ENCODE peak calls at places on chromosomes 3 and 15, in four cellular contexts. N is A549, R is breast epithelium, T is upper lobe of left lung. I is an unnamed sample.
A peak's percentile ranks its signal among the peaks of the same experiment; 100 is the strongest.

GRCh38 chr3:53650424-53650823 is 156.0 kb downstream of the CACNA1D start:
- DNase-seq in N (no peak), R (no peak), T (no peak), I (no peak)

GRCh38 chr3:171095063-171095462 is 68.5 kb upstream of the SLC2A2 start:
- DNase-seq in N (no peak), R (no peak), T (no peak), I (no peak)

GRCh38 chr3:58471025-58471887 is 20.6 kb upstream of the KCTD6 start:
- DNase-seq in N (peak; percentile 96), R (no peak), T (peak; percentile 73), I (no peak)

GRCh38 chr3:30124435-30125390 is 481.7 kb upstream of the TGFBR2 start:
- DNase-seq in N (no peak), R (no peak), T (peak; percentile 70), I (no peak)

GRCh38 chr3:150771600-150771999 is 8.6 kb upstream of the SIAH2 start:
- DNase-seq in N (no peak), R (no peak), T (no peak), I (no peak)

GRCh38 chr15:63185206-63185605 is 4.2 kb upstream of the RAB8B start:
- DNase-seq in N (no peak), R (no peak), T (no peak), I (no peak)

GRCh38 chr3:107598926-107599754 is 76.4 kb downstream of the BBX start:
- DNase-seq in N (peak; percentile 54), R (no peak), T (peak; percentile 53), I (peak; percentile 7)

GRCh38 chr3:64518496-64518895 is 169.3 kb downstream of the ADAMTS9 start:
- DNase-seq in N (no peak), R (no peak), T (no peak), I (no peak)

GRCh38 chr3:28057548-28057947 is 183.9 kb upstream of the CMC1 start:
- DNase-seq in N (no peak), R (no peak), T (no peak), I (no peak)

GRCh38 chr15:69504352-69505040 is 51.9 kb downstream of the RPLP1 start:
- DNase-seq in N (no peak), R (no peak), T (no peak), I (no peak)

GRCh38 chr3:183698318-183698731 is 728 bp downstream of the YEATS2 start:
- DNase-seq in N (peak; percentile 6), R (no peak), T (no peak), I (peak; percentile 13)

GRCh38 chr15:38130739-38131498 is 121.7 kb upstream of the SPRED1 start:
- DNase-seq in N (no peak), R (peak; percentile 58), T (peak; percentile 72), I (no peak)

GRCh38 chr3:126872701-126873100 is 110.2 kb upstream of the PLXNA1 start:
- DNase-seq in N (no peak), R (no peak), T (no peak), I (no peak)
- H3K9me3 ChIP-seq in N (no peaks in the 10 kb centered on the region), R (no peaks in the 10 kb centered on the region), T (no peaks in the 10 kb centered on the region), I (no peaks in the 10 kb centered on the region)

DNA sequence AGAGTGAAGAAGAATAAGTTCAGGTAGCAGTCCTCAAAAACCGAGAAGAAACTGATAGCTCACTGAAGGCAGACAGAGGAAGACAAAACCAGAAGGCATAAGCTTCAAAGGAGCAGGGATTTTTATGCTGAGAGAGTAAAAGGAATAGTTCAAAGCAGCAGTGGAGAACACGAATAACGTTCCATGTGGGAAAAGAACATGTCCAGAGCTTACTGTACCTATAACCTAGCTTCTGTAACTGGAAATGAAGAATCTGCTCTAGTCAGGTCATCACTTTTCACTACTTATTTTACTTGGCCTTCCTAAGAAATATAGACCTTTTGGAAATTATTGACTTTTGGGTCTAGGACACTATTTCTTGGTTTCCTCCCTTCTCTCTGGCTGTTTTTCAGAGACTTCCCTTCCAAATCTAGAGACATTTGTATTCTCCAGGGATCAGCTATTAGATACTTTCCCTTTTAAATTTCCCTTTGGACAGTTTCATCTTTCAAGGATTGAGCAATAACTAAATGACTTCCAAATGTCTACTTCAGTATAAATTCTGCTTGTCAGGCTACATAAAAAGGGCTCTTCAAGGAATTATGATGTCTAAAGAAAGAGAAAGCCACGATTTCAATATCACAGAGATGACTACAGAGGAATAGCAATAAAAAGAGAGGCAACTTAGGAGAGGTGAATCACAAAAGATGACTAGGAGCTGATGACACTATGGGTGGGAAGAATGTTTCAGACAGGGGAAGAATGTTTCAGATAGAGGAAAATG is 46.7 kb downstream of the UBE3A start:
- DNase-seq in N (no peak), R (no peak), T (no peak), I (no peak)
- H3K9me3 ChIP-seq in N (no peaks in the 10 kb centered on the region), R (no peaks in the 10 kb centered on the region), T (no peaks in the 10 kb centered on the region), I (no peaks in the 10 kb centered on the region)

GRCh38 chr15:100171411-100171810 is 170.4 kb downstream of the ADAMTS17 start:
- DNase-seq in N (no peak), R (no peak), T (no peak), I (no peak)

GRCh38 chr15:100174532-100174931 is 167.2 kb downstream of the ADAMTS17 start:
- DNase-seq in N (no peak), R (no peak), T (no peak), I (no peak)

GRCh38 chr15:100170280-100170654 is 171.5 kb downstream of the ADAMTS17 start:
- DNase-seq in N (no peak), R (no peak), T (no peak), I (no peak)

GRCh38 chr15:100170673-100171210 is 171.0 kb downstream of the ADAMTS17 start:
- DNase-seq in N (no peak), R (no peak), T (no peak), I (no peak)

DNA sequence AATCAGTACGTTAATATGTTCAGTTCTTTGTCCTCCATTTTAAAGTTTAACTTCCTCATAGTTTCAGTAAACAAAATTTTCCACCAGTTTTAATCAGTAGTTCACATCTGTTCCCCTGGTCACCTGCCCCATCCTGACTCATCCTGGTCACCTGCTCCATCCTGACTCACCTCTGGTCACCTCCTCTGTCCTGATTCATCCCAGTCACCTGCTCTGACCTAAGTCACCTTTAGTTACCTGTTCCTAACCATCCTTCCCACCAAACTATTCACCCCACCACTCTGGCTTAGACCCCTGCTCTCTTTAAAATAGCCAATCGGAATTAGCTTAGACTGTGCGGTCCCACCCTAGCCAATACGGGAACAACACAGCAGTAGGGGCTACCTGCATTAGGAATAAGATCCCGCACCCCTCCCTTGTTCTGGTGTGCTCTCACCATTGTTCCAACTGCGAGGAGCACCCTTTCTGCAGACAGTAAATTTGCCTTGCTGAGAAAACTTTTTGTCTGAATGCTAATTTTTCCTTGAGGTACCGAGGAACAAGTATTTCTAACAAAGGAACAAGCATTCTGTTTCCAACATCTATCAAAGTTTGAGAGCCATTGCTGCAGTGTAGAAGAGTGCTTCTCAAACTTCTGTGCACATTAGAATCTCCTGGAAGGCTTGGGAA is 169.3 kb downstream of the ADAMTS17 start:
- DNase-seq in N (no peak), R (no peak), T (no peak), I (no peak)
- H3K9me3 ChIP-seq in N (peaks cover 23% of the 10 kb centered on the region), R (peaks cover 26% of the 10 kb centered on the region), T (peaks cover 28% of the 10 kb centered on the region), I (no peaks in the 10 kb centered on the region)

GRCh38 chr3:26091096-26091495 is 301.2 kb downstream of the OXSM start:
- DNase-seq in N (no peak), R (no peak), T (no peak), I (no peak)
- H3K9me3 ChIP-seq in N (peaks cover 3% of the 10 kb centered on the region), R (peaks cover 23% of the 10 kb centered on the region), T (peaks cover 23% of the 10 kb centered on the region), I (no peaks in the 10 kb centered on the region)

GRCh38 chr3:84224262-84224661 is 734.5 kb upstream of the CADM2 start:
- DNase-seq in N (no peak), R (no peak), T (no peak), I (no peak)
- H3K9me3 ChIP-seq in N (peaks cover 8% of the 10 kb centered on the region), R (peaks cover 26% of the 10 kb centered on the region), T (peaks cover 4% of the 10 kb centered on the region), I (no peaks in the 10 kb centered on the region)

GRCh38 chr3:57077630-57078365 is 17.3 kb downstream of the SPATA12 start:
- DNase-seq in N (no peak), R (no peak), T (no peak), I (no peak)
- H3K9me3 ChIP-seq in N (no peaks in the 10 kb centered on the region), R (no peaks in the 10 kb centered on the region), T (no peaks in the 10 kb centered on the region), I (no peaks in the 10 kb centered on the region)